ENCODE peak calls at places on chromosomes 6 and 20, in four cellular contexts. T is heart right ventricle, Y is fibroblast of lung, V is PC-9. L is an unnamed sample.

GRCh38 chr6:55175078-55175777 is 913 bp downstream of the HCRTR2 start:
- DNase-seq in V (no peak), Y (no peak), T (no peak), L (no peak)

GRCh38 chr6:95127266-95127665 is 450.1 kb upstream of the MANEA start:
- DNase-seq in T (no peak), V (no peak), Y (no peak), L (no peak)

GRCh38 chr20:53660078-53660909 is 66.7 kb upstream of the ZNF217 start:
- DNase-seq in V (no peak), T (peak; percentile 36), Y (no peak), L (no peak)

GRCh38 chr20:60857708-60858107 is 394.4 kb upstream of the CDH4 start:
- DNase-seq in T (no peak), Y (peak; percentile 66), V (no peak), L (no peak)

GRCh38 chr20:23005761-23006160 is 29.4 kb upstream of the SSTR4 start:
- DNase-seq in T (no peak), Y (no peak), V (no peak), L (no peak)

GRCh38 chr6:35058041-35058675 is 83.0 kb downstream of the TCP11 start:
- DNase-seq in V (no peak), T (peak; percentile 63), Y (peak; percentile 63), L (no peak)

GRCh38 chr20:5871720-5872410 is 78.5 kb downstream of the TRMT6 start:
- DNase-seq in T (no peak), V (no peak), Y (no peak), L (no peak)

GRCh38 chr20:40698281-40698680 is 9.2 kb upstream of the MAFB start:
- DNase-seq in V (no peak), T (no peak), Y (no peak), L (no peak)

GRCh38 chr20:63394069-63394468 is 32.9 kb upstream of the CHRNA4 start:
- DNase-seq in T (no peak), V (no peak), Y (peak; percentile 9), L (no peak)

GRCh38 chr20:52992632-52993031 is 20.5 kb downstream of the TSHZ2 start:
- DNase-seq in Y (peak; percentile 56), T (no peak), V (no peak), L (no peak)

DNA sequence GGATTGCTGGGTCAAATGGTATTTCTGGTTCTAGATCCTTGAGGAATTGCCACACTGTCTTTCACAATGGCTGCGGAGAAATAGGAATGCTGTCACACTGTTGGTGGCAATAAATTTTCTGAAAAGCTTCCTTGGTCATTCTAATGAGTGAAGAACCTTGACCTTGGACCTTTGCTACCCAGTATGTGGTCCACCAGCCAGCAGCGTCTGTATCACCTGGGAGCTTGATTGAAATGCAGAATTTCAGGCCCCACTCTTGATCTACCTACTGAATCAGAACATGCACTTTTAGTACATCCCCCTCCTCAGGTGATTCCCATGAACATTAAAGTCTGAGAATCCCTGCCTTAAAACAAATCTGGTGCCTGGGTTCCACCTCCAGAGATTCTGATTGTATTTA is 27.5 kb upstream of the GLP1R start:
- DNase-seq in V (no peak), T (no peak), Y (no peak), L (no peak)
- H3K27ac ChIP-seq in V (no peak overlapping the region), T (no peak overlapping the region), Y (no peak overlapping the region), L (no peak overlapping the region)

GRCh38 chr20:51303731-51304670 is 238.5 kb downstream of the NFATC2 start:
- DNase-seq in Y (no peak), V (no peak), T (no peak), L (no peak)
- H3K9me3 ChIP-seq in Y (no peaks in the 10 kb centered on the region), V (no peaks in the 10 kb centered on the region), T (peaks cover 10% of the 10 kb centered on the region), L (no peaks in the 10 kb centered on the region)

GRCh38 chr6:36423101-36423824 is 19.4 kb downstream of the PXT1 start:
- DNase-seq in T (peak; percentile 98), V (peak; percentile 94), Y (peak; percentile 98), L (peak; percentile 98)
- TF ChIP-seq CTCF in T (peak; percentile 61), V (peak; percentile 65), Y (peak; percentile 57), L (peak; percentile 70)

GRCh38 chr6:6148192-6148815 is 141.6 kb upstream of the NRN1 start:
- DNase-seq in Y (no peak), T (no peak), V (no peak), L (no peak)

GRCh38 chr6:6154335-6154734 is 147.6 kb upstream of the NRN1 start:
- DNase-seq in T (no peak), Y (no peak), V (no peak), L (no peak)

GRCh38 chr6:6152060-6152459 is 145.3 kb upstream of the NRN1 start:
- DNase-seq in T (no peak), Y (no peak), V (no peak), L (no peak)
- H3K27ac ChIP-seq in T (no peak overlapping the region), Y (no peak overlapping the region), V (no peak overlapping the region), L (no peak overlapping the region)

DNA sequence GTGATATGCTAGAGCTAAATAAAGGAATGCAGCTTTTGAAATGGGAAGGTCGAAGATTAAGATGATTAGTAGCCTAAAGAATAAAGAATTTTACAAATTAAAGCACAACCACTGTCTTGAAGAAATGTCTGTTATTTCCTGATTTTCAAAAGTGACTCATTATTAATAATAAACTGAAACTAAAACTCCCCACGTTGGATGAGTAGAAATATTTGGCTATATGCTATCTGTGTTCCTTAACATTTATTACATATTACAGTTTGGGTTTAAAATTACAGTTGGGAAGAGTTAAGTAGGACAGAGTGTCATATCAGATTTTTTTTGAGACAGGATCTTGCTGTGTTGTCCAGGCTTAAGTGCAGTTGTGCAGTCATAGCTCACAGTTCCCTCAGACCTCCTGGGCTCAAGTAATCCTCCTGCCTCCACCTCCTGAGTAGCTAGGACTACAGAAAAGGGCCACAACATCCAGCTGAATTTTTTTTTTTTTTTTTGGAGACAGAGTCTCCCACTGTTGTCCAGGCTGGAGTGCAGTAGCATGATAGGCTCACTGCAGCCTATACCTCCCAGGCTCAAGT is 47.1 kb downstream of the AKIRIN2 start:
- DNase-seq in V (no peak), T (no peak), Y (no peak), L (no peak)
- H3K9me3 ChIP-seq in V (no peaks in the 10 kb centered on the region), T (no peaks in the 10 kb centered on the region), Y (no peaks in the 10 kb centered on the region), L (no peaks in the 10 kb centered on the region)

L was measured in CD4-positive, alpha-beta T cell.